ENCODE peak calls at places on chromosomes 6 and 20, in five cellular contexts. E is small intestine, A is GM23248, R is endodermal cell, Y is spleen. F is an unnamed sample.
A peak's percentile ranks its signal among the peaks of the same experiment; 100 is the strongest.

GRCh38 chr6:37314803-37315515 is 38.8 kb upstream of the RNF8 start:
- DNase-seq in E (peak; percentile 53), A (peak; percentile 30), R (peak; percentile 86), Y (no peak), F (peak; percentile 17)

GRCh38 chr6:106256201-106256968 is 69.2 kb downstream of the ATG5 start:
- DNase-seq in E (no peak), A (peak; percentile 84), R (no peak), Y (no peak), F (no peak)

GRCh38 chr6:27502508-27503435 is 29.9 kb upstream of the ZNF184 start:
- DNase-seq in E (peak; percentile 58), A (peak; percentile 68), R (peak; percentile 85), Y (peak; percentile 88), F (peak; percentile 46)

GRCh38 chr6:148599967-148600426 is 146.8 kb upstream of the UST start:
- DNase-seq in E (no peak), A (no peak), R (peak; percentile 91), Y (no peak), F (no peak)

GRCh38 chr6:161091972-161092701 is 100.6 kb downstream of the MAP3K4 start:
- DNase-seq in E (no peak), A (peak; percentile 79), R (no peak), Y (no peak), F (no peak)

GRCh38 chr20:56630086-56630493 is 984 bp downstream of the TFAP2C start:
- DNase-seq in E (no peak), A (peak; percentile 96), R (peak; percentile 95), Y (no peak), F (no peak)

GRCh38 chr20:52975024-52975732 is 3.0 kb downstream of the TSHZ2 start:
- DNase-seq in E (peak; percentile 75), A (peak; percentile 27), R (no peak), Y (no peak), F (no peak)

GRCh38 chr20:20363449-20364015 is 4.4 kb upstream of the INSM1 start:
- DNase-seq in E (no peak), A (no peak), R (peak; percentile 75), Y (no peak), F (no peak)

GRCh38 chr6:55448446-55448845 is 121.2 kb downstream of the GFRAL start:
- DNase-seq in E (no peak), A (peak; percentile 14), R (no peak), Y (no peak), F (no peak)

GRCh38 chr20:20946122-20946759 is 159.9 kb downstream of the LINC00237 start:
- DNase-seq in E (no peak), A (no peak), R (no peak), Y (no peak), F (no peak)

GRCh38 chr6:72824833-72825232 is 203.0 kb downstream of the KCNQ5 start:
- DNase-seq in E (no peak), A (no peak), R (no peak), Y (no peak), F (no peak)

GRCh38 chr6:16208989-16209388 is 29.4 kb upstream of the GMPR start:
- DNase-seq in E (no peak), A (no peak), R (no peak), Y (no peak), F (no peak)

GRCh38 chr6:170366248-170366960 is 59.8 kb downstream of the FAM120B start:
- DNase-seq in E (no peak), A (no peak), R (no peak), Y (no peak), F (no peak)

GRCh38 chr6:146154197-146154596 is 125.3 kb downstream of the GRM1 start:
- DNase-seq in E (no peak), A (no peak), R (peak; percentile 64), Y (no peak), F (no peak)

GRCh38 chr6:75424610-75425548 is 68.7 kb downstream of the FILIP1 start:
- DNase-seq in E (no peak), A (peak; percentile 62), R (no peak), Y (no peak), F (no peak)

GRCh38 chr6:107715523-107716321 is 108.4 kb downstream of the SCML4 start:
- DNase-seq in E (no peak), A (no peak), R (peak; percentile 30), Y (no peak), F (no peak)

GRCh38 chr6:118528129-118528528 is 20.0 kb upstream of the PLN start:
- DNase-seq in E (no peak), A (no peak), R (no peak), Y (no peak), F (no peak)

GRCh38 chr6:140817176-140817575 is 1315.5 kb upstream of the GJE1 start:
- DNase-seq in E (no peak), A (no peak), R (no peak), Y (no peak), F (no peak)

GRCh38 chr6:1705183-1705582 is 95.5 kb downstream of the FOXC1 start:
- DNase-seq in E (no peak), A (no peak), R (no peak), Y (no peak), F (no peak)

GRCh38 chr6:1703091-1703855 is 93.6 kb downstream of the FOXC1 start:
- DNase-seq in E (no peak), A (no peak), R (no peak), Y (no peak), F (no peak)

GRCh38 chr6:1704711-1705110 is 95.0 kb downstream of the FOXC1 start:
- DNase-seq in E (no peak), A (no peak), R (no peak), Y (no peak), F (no peak)

GRCh38 chr6:1702580-1703051 is 92.9 kb downstream of the FOXC1 start:
- DNase-seq in E (no peak), A (no peak), R (no peak), Y (no peak), F (no peak)

DNA sequence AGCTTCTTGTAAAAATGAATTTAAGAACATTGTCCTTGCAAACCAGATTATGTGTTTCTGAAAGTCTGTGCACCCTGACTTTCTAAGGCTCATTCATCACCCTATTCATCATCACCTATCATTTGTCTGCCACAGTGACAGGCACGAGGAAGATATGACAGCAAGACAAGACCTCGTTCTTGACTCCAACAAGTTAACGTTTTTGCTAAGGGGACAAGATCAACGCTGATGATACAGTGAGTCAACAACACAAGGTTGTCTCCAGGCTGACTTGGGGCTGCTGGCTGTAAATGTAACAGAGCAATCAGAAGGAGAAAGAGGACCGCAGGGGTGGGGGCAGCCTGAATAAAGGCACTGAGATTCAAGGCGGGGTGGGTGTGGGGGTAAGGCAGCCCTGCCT is 94.2 kb downstream of the FOXC1 start:
- DNase-seq in E (no peak), A (no peak), R (no peak), Y (no peak), F (no peak)
- H3K27ac ChIP-seq in E (no peak overlapping the region), A (no peak overlapping the region), R (no peak overlapping the region), Y (no peak overlapping the region), F (no peak overlapping the region)

DNA sequence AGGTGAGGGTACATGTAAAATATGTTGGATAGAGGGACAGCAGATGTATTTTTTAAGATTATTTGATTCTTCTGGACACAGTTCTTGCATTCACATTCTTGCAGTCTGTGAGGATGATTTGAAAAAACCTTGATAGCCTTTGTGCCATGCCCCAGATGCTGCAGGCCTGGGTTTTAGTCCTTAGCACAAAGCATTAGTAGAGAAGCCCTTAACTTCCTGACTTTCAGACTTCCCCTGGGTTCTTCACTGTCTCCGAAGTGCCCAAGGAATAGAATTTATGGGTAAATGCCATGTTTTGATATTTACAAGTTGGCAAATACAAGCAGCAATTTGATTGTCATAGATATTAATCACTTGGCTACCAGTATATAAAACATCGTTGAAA is 67.6 kb upstream of the SUPT3H start:
- DNase-seq in E (no peak), A (no peak), R (no peak), Y (no peak), F (no peak)
- H3K27ac ChIP-seq in E (no peak overlapping the region), A (peak overlapping the region; percentile 74), R (no peak overlapping the region), Y (no peak overlapping the region), F (no peak overlapping the region)

GRCh38 chr6:30689022-30689865 is 1.5 kb downstream of the NRM start:
- DNase-seq in E (no peak), A (no peak), R (no peak), Y (peak; percentile 77), F (no peak)
- H3K27ac ChIP-seq in E (no peak overlapping the region), A (peak overlapping the region; percentile 100), R (no peak overlapping the region), Y (peak overlapping the region; percentile 93), F (peak overlapping the region; percentile 98)

DNA sequence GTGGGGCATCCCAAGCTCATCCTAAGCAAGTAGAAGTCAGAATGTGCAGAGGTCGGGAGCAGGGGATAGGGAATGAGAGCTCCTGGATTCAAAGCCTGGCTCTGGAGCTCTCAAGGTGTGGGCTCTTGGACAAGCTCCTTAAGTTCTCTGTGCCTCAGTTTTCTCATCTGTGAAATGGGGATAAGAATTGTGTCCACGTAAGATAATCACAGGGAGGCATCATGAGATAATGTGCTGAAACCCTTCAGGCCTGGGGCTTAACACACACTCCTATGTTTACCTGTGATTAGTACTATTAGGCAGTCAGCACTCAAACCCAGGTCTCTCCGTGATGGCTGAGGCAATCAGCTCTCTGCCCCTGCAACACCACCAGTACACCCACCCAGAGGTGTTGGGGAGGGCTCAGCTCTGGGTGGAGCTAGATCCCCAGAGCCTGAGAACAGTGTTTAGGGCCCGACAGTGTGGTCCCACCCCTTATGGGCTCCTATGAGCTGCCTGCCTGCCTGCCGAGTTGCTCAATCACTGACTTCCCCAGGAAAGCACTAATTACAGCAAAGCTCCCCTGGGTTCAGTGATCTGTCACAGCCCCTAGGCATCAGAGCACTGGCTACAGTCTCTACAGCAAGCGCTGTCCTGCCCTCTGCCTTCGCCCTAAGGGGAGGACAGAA is 6.3 kb upstream of the SIRPA start:
- DNase-seq in E (no peak), A (peak; percentile 53), R (peak; percentile 66), Y (peak; percentile 84), F (no peak)
- H3K27ac ChIP-seq in E (no peak overlapping the region), A (no peak overlapping the region), R (no peak overlapping the region), Y (no peak overlapping the region), F (no peak overlapping the region)

GRCh38 chr6:20279608-20280287 is 67.5 kb upstream of the MBOAT1 start:
- DNase-seq in E (no peak), A (no peak), R (peak; percentile 22), Y (no peak), F (no peak)
- H3K27ac ChIP-seq in E (no peak overlapping the region), A (no peak overlapping the region), R (no peak overlapping the region), Y (no peak overlapping the region), F (no peak overlapping the region)

F was measured in CD4-positive, alpha-beta T cell.